ENCODE peak calls at places on chromosome 14, in six cellular contexts. I is GM20000, S is WTC11, R is heart left ventricle, C is WERI-Rb-1, U is keratinocyte. A is an unnamed sample.

GRCh38 chr14:102711207-102711606 is 66.0 kb upstream of the TRAF3 start:
- DNase-seq in I (no peak), S (no peak), R (no peak), C (no peak), U (no peak), A (no peak)

GRCh38 chr14:100078216-100078780 is 13.1 kb downstream of the EVL start:
- DNase-seq in I (no peak), S (no peak), R (no peak), C (no peak), U (no peak), A (no peak)

GRCh38 chr14:47103781-47104180 is 452.2 kb upstream of the RPL10L start:
- DNase-seq in I (no peak), S (no peak), R (no peak), C (no peak), U (no peak), A (no peak)

GRCh38 chr14:55103005-55103640 is 25.9 kb upstream of the LGALS3 start:
- DNase-seq in I (no peak), S (peak), R (peak), C (no peak), U (peak), A (no peak)

GRCh38 chr14:94593749-94594431 is 12.7 kb downstream of the SERPINA5 start:
- DNase-seq in I (no peak), S (no peak), R (no peak), C (no peak), U (no peak), A (no peak)

GRCh38 chr14:51041853-51042252 is 53.1 kb downstream of the TRIM9 start:
- DNase-seq in I (no peak), S (no peak), R (no peak), C (no peak), U (no peak), A (no peak)

GRCh38 chr14:69087061-69087461 is 65.9 kb downstream of the DCAF5 start:
- DNase-seq in I (no peak), S (no peak), R (no peak), C (no peak), U (no peak), A (no peak)

GRCh38 chr14:90383731-90384542 is 12.9 kb upstream of the CALM1 start:
- DNase-seq in I (no peak), S (peak), R (peak), C (peak), U (no peak), A (peak)

GRCh38 chr14:52060080-52060479 is 8.8 kb downstream of the NID2 start:
- DNase-seq in I (no peak), S (no peak), R (no peak), C (no peak), U (no peak), A (no peak)

GRCh38 chr14:104114421-104115130 is 23.8 kb upstream of the KIF26A start:
- DNase-seq in I (no peak), S (no peak), R (peak), C (peak), U (no peak), A (no peak)

GRCh38 chr14:23181453-23181852 is 2.0 kb downstream of the SLC7A8 start:
- DNase-seq in I (no peak), S (no peak), R (no peak), C (no peak), U (no peak), A (no peak)

GRCh38 chr14:92121207-92121669 is 268 bp downstream of the NDUFB1 start:
- DNase-seq in I (no peak), S (no peak), R (peak), C (no peak), U (no peak), A (peak)

GRCh38 chr14:95313707-95314106 is 6.0 kb downstream of the CLMN start:
- DNase-seq in I (no peak), S (no peak), R (peak), C (no peak), U (no peak), A (no peak)

GRCh38 chr14:83425138-83425537 is 1891.5 kb upstream of the SEL1L start:
- DNase-seq in I (no peak), S (no peak), R (no peak), C (no peak), U (no peak), A (no peak)

GRCh38 chr14:66815687-66816086 is 307.7 kb downstream of the GPHN start:
- DNase-seq in I (no peak), S (no peak), R (no peak), C (no peak), U (no peak), A (no peak)

GRCh38 chr14:87503711-87504110 is 489.3 kb downstream of the GALC start:
- DNase-seq in I (no peak), S (no peak), R (no peak), C (no peak), U (no peak), A (no peak)

GRCh38 chr14:56490379-56490778 is 89.2 kb upstream of the TMEM260 start:
- DNase-seq in I (peak), S (no peak), R (no peak), C (no peak), U (no peak), A (no peak)

GRCh38 chr14:31746326-31746725 is 185.1 kb downstream of the NUBPL start:
- DNase-seq in I (no peak), S (no peak), R (no peak), C (no peak), U (no peak), A (no peak)
- TF ChIP-seq CTCF in I (no peak), S (no peak), R (no peak), C (no peak), U (no peak), A (no peak)

GRCh38 chr14:64540208-64541202 is at the start of gene HSPA2:
- DNase-seq in I (peak), S (peak), R (peak), C (no peak), U (peak), A (peak)
- TF ChIP-seq CTCF in I (peak), S (no peak), R (peak), C (no peak), U (peak), A (peak)

DNA sequence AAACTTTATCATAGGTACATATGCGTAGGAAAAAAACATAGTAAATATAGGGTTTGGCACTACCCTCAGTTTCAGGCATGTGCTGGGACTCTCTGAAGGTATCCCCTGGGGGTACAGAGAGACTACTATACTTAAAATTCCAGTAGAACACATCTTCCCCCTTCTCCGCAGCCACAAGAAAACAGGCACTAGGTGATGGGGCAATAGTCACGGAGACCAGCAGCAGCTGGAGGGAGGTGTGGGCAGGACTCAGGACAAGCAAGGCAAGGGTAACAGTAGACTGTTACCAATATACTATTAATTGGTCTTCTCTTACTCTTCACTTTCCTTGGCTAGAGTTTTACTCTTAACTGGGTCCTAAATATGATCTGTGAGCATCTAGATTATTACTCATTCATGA is 4.6 kb upstream of the PAPOLA start:
- DNase-seq in I (no peak), S (no peak), R (no peak), C (no peak), U (no peak), A (no peak)
- TF ChIP-seq CTCF in I (no peak), S (no peak), R (no peak), C (no peak), U (no peak), A (no peak)

DNA sequence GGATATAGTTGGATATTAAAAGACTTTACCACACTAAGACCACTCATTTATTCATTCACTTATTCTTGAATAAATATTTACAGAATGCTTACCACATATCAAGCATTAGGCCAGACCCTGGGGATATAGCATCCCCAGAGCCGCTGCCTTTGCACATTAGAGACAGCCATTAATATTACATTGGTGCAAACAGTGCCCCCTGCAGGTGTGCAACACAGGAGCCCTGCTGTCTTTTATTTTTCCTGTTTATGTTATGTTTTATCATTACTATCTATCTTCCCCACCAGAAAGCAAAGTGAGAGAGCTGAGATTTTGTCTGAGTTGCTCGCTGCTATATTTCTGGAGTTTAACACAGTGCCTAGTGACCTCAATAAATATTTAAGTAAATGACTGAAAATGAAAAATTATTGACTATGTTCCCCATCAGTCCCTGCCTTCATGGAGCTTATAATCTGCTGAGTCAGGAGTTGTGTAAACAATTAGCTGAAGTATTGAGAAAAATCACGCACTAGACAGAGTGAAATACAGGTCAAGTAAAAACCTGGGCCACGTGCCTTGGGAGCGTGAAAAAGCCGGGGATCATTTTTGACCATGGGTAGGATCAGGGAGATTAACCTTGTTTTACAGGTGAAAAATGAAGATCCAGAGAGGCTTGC is 301.6 kb downstream of the PCNX1 start:
- DNase-seq in I (no peak), S (no peak), R (no peak), C (no peak), U (no peak), A (no peak)
- TF ChIP-seq CTCF in I (no peak), S (no peak), R (no peak), C (no peak), U (no peak), A (peak)

GRCh38 chr14:24895243-24895583 is 154.7 kb downstream of the STXBP6 start:
- DNase-seq in I (no peak), S (no peak), R (no peak), C (no peak), U (no peak), A (no peak)
- TF ChIP-seq CTCF in I (no peak), S (no peak), R (no peak), C (no peak), U (no peak), A (no peak)

GRCh38 chr14:85532981-85533820 is 3.3 kb downstream of the FLRT2 start:
- DNase-seq in I (peak), S (peak), R (peak), C (peak), U (no peak), A (peak)

GRCh38 chr14:85530626-85531025 is 682 bp downstream of the FLRT2 start:
- DNase-seq in I (no peak), S (no peak), R (no peak), C (no peak), U (no peak), A (no peak)

GRCh38 chr14:85531141-85531593 is 1.2 kb downstream of the FLRT2 start:
- DNase-seq in I (no peak), S (peak), R (peak), C (peak), U (no peak), A (peak)

GRCh38 chr14:85532570-85532969 is 2.6 kb downstream of the FLRT2 start:
- DNase-seq in I (peak), S (no peak), R (no peak), C (no peak), U (no peak), A (no peak)

DNA sequence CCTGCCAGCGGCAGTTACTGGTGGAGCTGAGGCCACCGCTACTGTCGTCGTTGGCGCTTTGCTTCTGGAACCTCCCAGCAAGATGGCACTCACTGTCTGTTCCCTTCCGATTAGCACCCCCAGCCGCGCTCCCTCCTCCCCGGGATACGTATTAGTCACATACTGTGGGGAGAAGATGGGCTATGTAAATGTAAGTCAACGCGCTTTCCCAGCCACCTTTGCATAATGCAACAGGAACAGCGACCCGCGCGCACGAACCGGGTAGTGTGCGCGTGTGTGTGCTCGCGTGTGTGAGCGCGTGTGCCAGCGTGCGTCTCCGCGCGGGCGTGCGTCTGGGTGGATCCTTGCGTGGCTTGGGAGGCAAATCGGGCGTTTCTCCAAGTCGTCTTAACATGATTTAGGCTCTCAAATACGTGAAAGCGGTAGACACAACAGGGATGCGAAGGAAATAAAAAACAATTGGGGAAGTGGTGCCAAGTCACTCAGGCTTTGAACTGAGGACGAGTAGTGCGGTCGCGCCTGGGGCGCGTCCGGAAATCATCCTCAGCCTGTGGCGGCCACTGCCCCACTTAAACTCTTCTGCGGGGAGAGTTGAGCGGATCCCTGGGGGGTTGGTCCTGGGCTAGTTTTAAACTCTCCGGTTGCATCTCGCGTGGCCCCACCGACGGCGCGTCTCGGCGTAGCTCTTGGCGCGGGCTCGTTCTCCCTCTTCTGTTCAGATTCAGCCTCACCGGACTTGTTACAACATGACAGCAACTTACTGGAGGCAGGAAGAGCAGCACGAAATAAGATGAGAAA is 1.8 kb downstream of the FLRT2 start:
- DNase-seq in I (peak), S (peak), R (peak), C (peak), U (no peak), A (peak)
- TF ChIP-seq CTCF in I (no peak), S (no peak), R (no peak), C (peak), U (peak), A (peak)

DNA sequence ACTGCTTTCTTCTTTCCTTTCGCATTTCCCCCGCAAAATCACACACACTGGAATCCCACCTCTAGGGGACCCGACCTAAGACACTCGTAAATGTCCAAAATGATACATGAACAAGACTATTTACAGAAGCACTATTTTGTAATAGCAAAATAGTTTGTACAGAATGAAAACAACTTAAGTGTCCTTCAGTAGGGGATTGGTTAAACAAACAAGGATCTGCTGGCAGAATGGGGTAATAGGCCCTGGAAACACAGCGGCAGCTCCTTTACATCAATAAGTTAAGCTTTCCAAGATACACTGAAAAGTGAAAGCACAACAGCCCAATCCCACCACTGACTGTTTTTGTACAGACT is 48.8 kb downstream of the LTBP2 start:
- DNase-seq in I (no peak), S (no peak), R (no peak), C (no peak), U (no peak), A (no peak)
- TF ChIP-seq CTCF in I (no peak), S (no peak), R (no peak), C (no peak), U (no peak), A (no peak)

GRCh38 chr14:76351941-76352340 is 24.0 kb upstream of the ESRRB start:
- DNase-seq in I (no peak), S (no peak), R (no peak), C (no peak), U (no peak), A (no peak)

GRCh38 chr14:76349993-76350392 is 25.9 kb upstream of the ESRRB start:
- DNase-seq in I (no peak), S (no peak), R (no peak), C (no peak), U (no peak), A (no peak)

GRCh38 chr14:76354310-76354709 is 21.6 kb upstream of the ESRRB start:
- DNase-seq in I (no peak), S (no peak), R (no peak), C (no peak), U (no peak), A (no peak)

GRCh38 chr14:76350671-76351070 is 25.3 kb upstream of the ESRRB start:
- DNase-seq in I (no peak), S (no peak), R (no peak), C (no peak), U (no peak), A (no peak)

GRCh38 chr14:76352639-76353281 is 23.2 kb upstream of the ESRRB start:
- DNase-seq in I (peak), S (peak), R (peak), C (peak), U (no peak), A (peak)
- TF ChIP-seq CTCF in I (peak), S (peak), R (peak), C (peak), U (peak), A (peak)

A was measured in neural crest cell.